ENCODE peak calls at places on chromosomes 3 and 15, in six cellular contexts. One of them, this sample, is unnamed.

GRCh38 chr15:52481915-52482314 is 46.8 kb downstream of the MYO5A start:
- DNase-seq in HepG2: no peak
- DNase-seq in H1: no peak
- DNase-seq in K562: no peak
- DNase-seq in GM12878: peak
- DNase-seq in GM12892: peak
- DNase-seq in this sample: no peak

GRCh38 chr3:119702530-119703527 is at the start of gene CFAP91:
- DNase-seq in GM12892: peak
- DNase-seq in GM12878: peak
- DNase-seq in H1: peak
- DNase-seq in HepG2: no peak
- DNase-seq in K562: no peak
- DNase-seq in this sample: peak

GRCh38 chr3:32421991-32422859 is 30.6 kb downstream of the CMTM7 start:
- DNase-seq in K562: no peak
- DNase-seq in GM12892: no peak
- DNase-seq in H1: no peak
- DNase-seq in GM12878: no peak
- DNase-seq in HepG2: no peak
- DNase-seq in this sample: no peak

GRCh38 chr15:38212759-38213158 is 39.9 kb upstream of the SPRED1 start:
- DNase-seq in H1: no peak
- DNase-seq in HepG2: no peak
- DNase-seq in GM12878: no peak
- DNase-seq in GM12892: no peak
- DNase-seq in K562: no peak
- DNase-seq in this sample: no peak

GRCh38 chr15:75097939-75098338 is 74.5 kb downstream of the PPCDC start:
- DNase-seq in HepG2: no peak
- DNase-seq in H1: no peak
- DNase-seq in K562: no peak
- DNase-seq in GM12892: no peak
- DNase-seq in GM12878: no peak
- DNase-seq in this sample: no peak

GRCh38 chr3:187465503-187465902 is 97.3 kb downstream of the RTP4 start:
- DNase-seq in K562: no peak
- DNase-seq in GM12892: no peak
- DNase-seq in H1: no peak
- DNase-seq in HepG2: no peak
- DNase-seq in GM12878: no peak
- DNase-seq in this sample: no peak

GRCh38 chr3:110164632-110165240 is 827.4 kb upstream of the DPPA4 start:
- DNase-seq in GM12878: no peak
- DNase-seq in GM12892: no peak
- DNase-seq in K562: no peak
- DNase-seq in HepG2: no peak
- DNase-seq in H1: no peak
- DNase-seq in this sample: no peak

GRCh38 chr15:23074684-23075083 is 35.3 kb upstream of the TUBGCP5 start:
- DNase-seq in H1: no peak
- DNase-seq in K562: no peak
- DNase-seq in HepG2: no peak
- DNase-seq in GM12878: no peak
- DNase-seq in GM12892: no peak
- DNase-seq in this sample: no peak

GRCh38 chr3:150931710-150932109 is 26.5 kb upstream of the MINDY4B start:
- DNase-seq in H1: no peak
- DNase-seq in HepG2: no peak
- DNase-seq in K562: no peak
- DNase-seq in GM12878: no peak
- DNase-seq in GM12892: no peak
- DNase-seq in this sample: no peak

GRCh38 chr15:66630801-66631351 is 65.1 kb upstream of the LCTL start:
- DNase-seq in GM12878: no peak
- DNase-seq in HepG2: no peak
- DNase-seq in H1: no peak
- DNase-seq in GM12892: no peak
- DNase-seq in K562: peak
- DNase-seq in this sample: no peak

GRCh38 chr15:66628976-66629723 is 63.4 kb upstream of the LCTL start:
- DNase-seq in H1: no peak
- DNase-seq in GM12892: no peak
- DNase-seq in K562: peak
- DNase-seq in HepG2: no peak
- DNase-seq in GM12878: no peak
- DNase-seq in this sample: no peak

GRCh38 chr15:66633346-66633745 is 67.5 kb upstream of the LCTL start:
- DNase-seq in K562: no peak
- DNase-seq in GM12892: no peak
- DNase-seq in GM12878: no peak
- DNase-seq in HepG2: no peak
- DNase-seq in H1: no peak
- DNase-seq in this sample: no peak

GRCh38 chr15:66631616-66632263 is 65.9 kb upstream of the LCTL start:
- DNase-seq in HepG2: no peak
- DNase-seq in H1: no peak
- DNase-seq in K562: no peak
- DNase-seq in GM12892: no peak
- DNase-seq in GM12878: no peak
- DNase-seq in this sample: no peak

GRCh38 chr15:66629817-66630576 is 64.2 kb upstream of the LCTL start:
- DNase-seq in GM12892: no peak
- DNase-seq in GM12878: no peak
- DNase-seq in H1: no peak
- DNase-seq in K562: no peak
- DNase-seq in HepG2: no peak
- DNase-seq in this sample: no peak
- TF ChIP-seq TAF1 in GM12892: no peak
- TF ChIP-seq TAF1 in GM12878: no peak
- TF ChIP-seq TAF1 in H1: no peak
- TF ChIP-seq TAF1 in K562: no peak
- TF ChIP-seq TAF1 in HepG2: no peak
- TF ChIP-seq TAF1 in this sample: no peak

GRCh38 chr3:10565814-10566213 is 60.4 kb upstream of the ATP2B2 start:
- DNase-seq in HepG2: no peak
- DNase-seq in GM12892: no peak
- DNase-seq in H1: no peak
- DNase-seq in K562: no peak
- DNase-seq in GM12878: no peak
- DNase-seq in this sample: no peak

GRCh38 chr3:10563396-10563795 is 58.0 kb upstream of the ATP2B2 start:
- DNase-seq in GM12878: no peak
- DNase-seq in HepG2: no peak
- DNase-seq in K562: no peak
- DNase-seq in H1: no peak
- DNase-seq in GM12892: no peak
- DNase-seq in this sample: no peak

GRCh38 chr3:10570196-10570946 is 65.0 kb upstream of the ATP2B2 start:
- DNase-seq in GM12878: no peak
- DNase-seq in K562: no peak
- DNase-seq in H1: no peak
- DNase-seq in GM12892: no peak
- DNase-seq in HepG2: no peak
- DNase-seq in this sample: no peak

GRCh38 chr3:10566451-10566850 is 61.1 kb upstream of the ATP2B2 start:
- DNase-seq in H1: no peak
- DNase-seq in K562: no peak
- DNase-seq in HepG2: no peak
- DNase-seq in GM12892: no peak
- DNase-seq in GM12878: no peak
- DNase-seq in this sample: no peak

DNA sequence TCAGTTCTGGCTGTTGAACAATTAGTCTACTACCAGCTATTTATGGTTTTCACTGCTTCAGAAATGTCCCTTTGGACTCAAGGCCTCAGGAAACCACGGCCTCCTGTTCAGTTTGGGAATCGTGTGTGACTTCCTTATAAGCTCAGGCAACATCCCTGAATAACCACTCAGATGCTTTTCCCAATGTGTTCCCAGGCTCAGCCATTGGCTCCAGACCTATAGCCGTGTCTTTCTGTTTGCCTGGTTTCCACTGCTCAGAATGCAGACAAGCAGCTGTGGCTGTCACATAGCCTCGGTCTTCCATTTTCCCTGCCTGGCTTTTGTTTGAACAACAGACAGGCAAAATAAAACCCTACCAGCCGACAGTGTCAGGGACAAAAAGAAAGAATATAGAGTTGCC is 63.2 kb upstream of the ATP2B2 start:
- DNase-seq in GM12892: no peak
- DNase-seq in H1: no peak
- DNase-seq in GM12878: no peak
- DNase-seq in HepG2: no peak
- DNase-seq in K562: no peak
- DNase-seq in this sample: no peak
- TF ChIP-seq POLR2A in GM12892: no peak
- TF ChIP-seq POLR2A in H1: no peak
- TF ChIP-seq POLR2A in GM12878: no peak
- TF ChIP-seq POLR2A in HepG2: no peak
- TF ChIP-seq POLR2A in K562: no peak
- TF ChIP-seq POLR2A in this sample: no peak

DNA sequence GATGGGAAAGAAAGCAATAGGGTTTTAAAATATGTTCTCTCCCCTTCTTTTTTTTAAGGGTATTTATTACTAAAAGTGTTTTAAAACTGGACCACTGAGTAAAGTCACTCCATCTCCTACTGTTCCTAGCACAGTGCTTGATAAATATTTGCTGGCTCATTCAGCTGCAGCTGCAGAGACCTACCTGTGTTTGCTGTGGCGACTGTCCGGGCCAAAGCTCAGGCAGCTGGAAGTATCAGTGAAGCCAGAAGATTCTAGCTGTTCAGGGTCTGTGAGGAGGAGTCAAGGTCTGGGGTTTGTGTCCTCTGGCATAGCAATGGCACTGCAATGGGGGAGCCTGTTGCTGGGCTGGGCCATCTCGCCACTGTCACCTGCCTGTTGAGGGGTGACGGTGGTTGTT is 109.9 kb downstream of the RPLP1 start:
- DNase-seq in GM12892: no peak
- DNase-seq in H1: no peak
- DNase-seq in GM12878: no peak
- DNase-seq in HepG2: no peak
- DNase-seq in K562: no peak
- DNase-seq in this sample: no peak
- TF ChIP-seq TAF1 in GM12892: no peak
- TF ChIP-seq TAF1 in H1: no peak
- TF ChIP-seq TAF1 in GM12878: no peak
- TF ChIP-seq TAF1 in HepG2: no peak
- TF ChIP-seq TAF1 in K562: no peak
- TF ChIP-seq TAF1 in this sample: no peak

DNA sequence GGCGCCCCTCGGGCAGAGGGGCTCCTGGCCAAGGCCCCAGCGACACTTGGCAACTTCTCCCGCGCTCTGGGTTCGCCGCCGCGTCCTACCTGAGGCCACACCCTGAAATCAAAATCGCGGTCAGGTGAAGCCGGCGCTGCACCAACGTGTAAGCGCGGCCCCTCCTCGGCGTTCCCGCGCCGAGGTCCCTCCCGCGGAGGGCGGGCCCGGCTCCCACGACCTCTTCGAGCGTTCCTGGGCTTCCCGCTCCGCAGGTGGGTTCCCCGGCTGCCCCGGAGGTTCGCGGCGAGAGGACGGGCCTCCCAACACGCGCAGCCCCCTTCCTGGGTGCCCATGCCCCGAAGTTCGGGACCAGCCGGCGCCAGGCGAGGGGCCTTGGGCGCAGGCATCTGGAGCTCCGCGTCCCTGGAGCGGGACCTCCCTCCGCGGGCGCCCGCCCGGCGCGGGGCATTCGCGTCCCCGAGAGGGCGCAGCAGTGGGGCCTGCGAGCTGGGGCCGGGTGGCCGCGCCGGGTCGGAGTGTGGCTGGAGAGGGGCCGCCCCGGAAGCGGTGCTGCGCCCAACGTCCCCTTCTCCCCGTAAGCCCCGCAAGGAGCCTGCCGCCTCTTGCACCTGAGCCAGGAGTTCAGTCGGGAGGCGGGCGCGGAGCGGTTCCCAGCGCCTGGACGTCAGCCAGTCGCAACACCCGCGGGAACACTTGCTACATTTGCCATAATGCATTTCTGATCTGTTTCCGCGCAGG is 13.7 kb downstream of the PAK6 start:
- DNase-seq in GM12878: no peak
- DNase-seq in HepG2: no peak
- DNase-seq in GM12892: peak
- DNase-seq in K562: no peak
- DNase-seq in H1: peak
- DNase-seq in this sample: peak
- TF ChIP-seq POLR2A in GM12878: no peak
- TF ChIP-seq POLR2A in HepG2: no peak
- TF ChIP-seq POLR2A in GM12892: no peak
- TF ChIP-seq POLR2A in K562: no peak
- TF ChIP-seq POLR2A in H1: peak
- TF ChIP-seq POLR2A in this sample: no peak

This sample was measured in GM12891.